ENCODE peak calls at places on chromosomes 2 and 18, in eight cellular contexts. One of them, this sample, is unnamed.
A peak's percentile ranks its signal among the peaks of the same experiment; 100 is the strongest.

GRCh38 chr2:241770185-241770935 is 6.3 kb upstream of the GAL3ST2 start:
- DNase-seq in central memory CD8-positive, alpha-beta T cell: no peak
- DNase-seq in nephron progenitor cell: peak; percentile 33
- DNase-seq in putamen: no peak
- DNase-seq in retina: peak; percentile 50
- DNase-seq in AG09319: no peak
- DNase-seq in activated CD8-positive, alpha-beta memory T cell treated with anti-CD3 and anti-CD28 coated beads, Interleukin-2, amount 50 U/mL, for 4 hours: no peak
- DNase-seq in AG04449: no peak
- DNase-seq in this sample: peak; percentile 84

GRCh38 chr2:27566628-27567027 is 16.2 kb upstream of the ZNF512 start:
- DNase-seq in retina: no peak
- DNase-seq in AG04449: peak; percentile 50
- DNase-seq in activated CD8-positive, alpha-beta memory T cell treated with anti-CD3 and anti-CD28 coated beads, Interleukin-2, amount 50 U/mL, for 4 hours: no peak
- DNase-seq in putamen: no peak
- DNase-seq in nephron progenitor cell: no peak
- DNase-seq in central memory CD8-positive, alpha-beta T cell: no peak
- DNase-seq in AG09319: no peak
- DNase-seq in this sample: no peak

GRCh38 chr2:8578335-8579244 is 103.3 kb upstream of the ID2 start:
- DNase-seq in retina: peak; percentile 2
- DNase-seq in nephron progenitor cell: no peak
- DNase-seq in putamen: no peak
- DNase-seq in AG04449: no peak
- DNase-seq in activated CD8-positive, alpha-beta memory T cell treated with anti-CD3 and anti-CD28 coated beads, Interleukin-2, amount 50 U/mL, for 4 hours: no peak
- DNase-seq in AG09319: no peak
- DNase-seq in central memory CD8-positive, alpha-beta T cell: no peak
- DNase-seq in this sample: no peak

GRCh38 chr18:49030692-49031443 is 80.1 kb upstream of the SMAD7 start:
- DNase-seq in AG09319: peak; percentile 39
- DNase-seq in retina: no peak
- DNase-seq in nephron progenitor cell: no peak
- DNase-seq in activated CD8-positive, alpha-beta memory T cell treated with anti-CD3 and anti-CD28 coated beads, Interleukin-2, amount 50 U/mL, for 4 hours: no peak
- DNase-seq in AG04449: no peak
- DNase-seq in central memory CD8-positive, alpha-beta T cell: no peak
- DNase-seq in putamen: no peak
- DNase-seq in this sample: no peak

GRCh38 chr18:60209042-60209441 is 163.5 kb downstream of the MC4R start:
- DNase-seq in AG09319: no peak
- DNase-seq in central memory CD8-positive, alpha-beta T cell: no peak
- DNase-seq in activated CD8-positive, alpha-beta memory T cell treated with anti-CD3 and anti-CD28 coated beads, Interleukin-2, amount 50 U/mL, for 4 hours: no peak
- DNase-seq in nephron progenitor cell: no peak
- DNase-seq in retina: no peak
- DNase-seq in AG04449: no peak
- DNase-seq in putamen: no peak
- DNase-seq in this sample: no peak

GRCh38 chr2:20052229-20052871 is 922 bp upstream of the LAPTM4A start:
- DNase-seq in activated CD8-positive, alpha-beta memory T cell treated with anti-CD3 and anti-CD28 coated beads, Interleukin-2, amount 50 U/mL, for 4 hours: no peak
- DNase-seq in central memory CD8-positive, alpha-beta T cell: no peak
- DNase-seq in retina: no peak
- DNase-seq in AG04449: no peak
- DNase-seq in nephron progenitor cell: no peak
- DNase-seq in AG09319: no peak
- DNase-seq in putamen: no peak
- DNase-seq in this sample: no peak

GRCh38 chr2:239869272-239870155 is 155.6 kb downstream of the NDUFA10 start:
- DNase-seq in activated CD8-positive, alpha-beta memory T cell treated with anti-CD3 and anti-CD28 coated beads, Interleukin-2, amount 50 U/mL, for 4 hours: no peak
- DNase-seq in AG09319: no peak
- DNase-seq in AG04449: no peak
- DNase-seq in nephron progenitor cell: no peak
- DNase-seq in retina: no peak
- DNase-seq in putamen: no peak
- DNase-seq in central memory CD8-positive, alpha-beta T cell: no peak
- DNase-seq in this sample: no peak

GRCh38 chr2:237254911-237255578 is 158.9 kb downstream of the COL6A3 start:
- DNase-seq in retina: no peak
- DNase-seq in nephron progenitor cell: no peak
- DNase-seq in AG04449: no peak
- DNase-seq in putamen: no peak
- DNase-seq in AG09319: no peak
- DNase-seq in central memory CD8-positive, alpha-beta T cell: no peak
- DNase-seq in activated CD8-positive, alpha-beta memory T cell treated with anti-CD3 and anti-CD28 coated beads, Interleukin-2, amount 50 U/mL, for 4 hours: no peak
- DNase-seq in this sample: no peak

GRCh38 chr2:57552885-57553284 is 493.7 kb upstream of the VRK2 start:
- DNase-seq in central memory CD8-positive, alpha-beta T cell: no peak
- DNase-seq in activated CD8-positive, alpha-beta memory T cell treated with anti-CD3 and anti-CD28 coated beads, Interleukin-2, amount 50 U/mL, for 4 hours: no peak
- DNase-seq in putamen: no peak
- DNase-seq in AG04449: no peak
- DNase-seq in AG09319: no peak
- DNase-seq in retina: no peak
- DNase-seq in nephron progenitor cell: no peak
- DNase-seq in this sample: no peak

GRCh38 chr2:134623796-134624195 is 95.0 kb downstream of the TMEM163 start:
- DNase-seq in AG09319: no peak
- DNase-seq in activated CD8-positive, alpha-beta memory T cell treated with anti-CD3 and anti-CD28 coated beads, Interleukin-2, amount 50 U/mL, for 4 hours: no peak
- DNase-seq in central memory CD8-positive, alpha-beta T cell: no peak
- DNase-seq in AG04449: no peak
- DNase-seq in nephron progenitor cell: no peak
- DNase-seq in putamen: no peak
- DNase-seq in retina: no peak
- DNase-seq in this sample: no peak

GRCh38 chr18:51044928-51045587 is 15.0 kb downstream of the SMAD4 start:
- DNase-seq in retina: no peak
- DNase-seq in central memory CD8-positive, alpha-beta T cell: no peak
- DNase-seq in putamen: no peak
- DNase-seq in AG09319: no peak
- DNase-seq in nephron progenitor cell: no peak
- DNase-seq in activated CD8-positive, alpha-beta memory T cell treated with anti-CD3 and anti-CD28 coated beads, Interleukin-2, amount 50 U/mL, for 4 hours: no peak
- DNase-seq in AG04449: no peak
- DNase-seq in this sample: no peak

GRCh38 chr18:59729781-59730180 is 32.6 kb upstream of the CCBE1 start:
- DNase-seq in central memory CD8-positive, alpha-beta T cell: no peak
- DNase-seq in putamen: no peak
- DNase-seq in nephron progenitor cell: no peak
- DNase-seq in retina: no peak
- DNase-seq in activated CD8-positive, alpha-beta memory T cell treated with anti-CD3 and anti-CD28 coated beads, Interleukin-2, amount 50 U/mL, for 4 hours: no peak
- DNase-seq in AG04449: no peak
- DNase-seq in AG09319: no peak
- DNase-seq in this sample: no peak

GRCh38 chr2:15819576-15820282 is 120.6 kb upstream of the MYCN start:
- DNase-seq in AG09319: no peak
- DNase-seq in putamen: no peak
- DNase-seq in activated CD8-positive, alpha-beta memory T cell treated with anti-CD3 and anti-CD28 coated beads, Interleukin-2, amount 50 U/mL, for 4 hours: no peak
- DNase-seq in retina: no peak
- DNase-seq in nephron progenitor cell: peak; percentile 75
- DNase-seq in AG04449: no peak
- DNase-seq in central memory CD8-positive, alpha-beta T cell: no peak
- DNase-seq in this sample: no peak

GRCh38 chr2:134683561-134684112 is 35.2 kb downstream of the TMEM163 start:
- DNase-seq in activated CD8-positive, alpha-beta memory T cell treated with anti-CD3 and anti-CD28 coated beads, Interleukin-2, amount 50 U/mL, for 4 hours: no peak
- DNase-seq in retina: no peak
- DNase-seq in nephron progenitor cell: no peak
- DNase-seq in putamen: no peak
- DNase-seq in AG09319: no peak
- DNase-seq in central memory CD8-positive, alpha-beta T cell: no peak
- DNase-seq in AG04449: no peak
- DNase-seq in this sample: no peak

GRCh38 chr2:62297642-62298010 is 101.7 kb downstream of the B3GNT2 start:
- DNase-seq in AG04449: no peak
- DNase-seq in putamen: no peak
- DNase-seq in central memory CD8-positive, alpha-beta T cell: no peak
- DNase-seq in activated CD8-positive, alpha-beta memory T cell treated with anti-CD3 and anti-CD28 coated beads, Interleukin-2, amount 50 U/mL, for 4 hours: no peak
- DNase-seq in nephron progenitor cell: no peak
- DNase-seq in AG09319: no peak
- DNase-seq in retina: no peak
- DNase-seq in this sample: no peak

GRCh38 chr18:27136208-27136535 is 48.9 kb downstream of the CHST9 start:
- DNase-seq in AG04449: no peak
- DNase-seq in central memory CD8-positive, alpha-beta T cell: no peak
- DNase-seq in AG09319: no peak
- DNase-seq in activated CD8-positive, alpha-beta memory T cell treated with anti-CD3 and anti-CD28 coated beads, Interleukin-2, amount 50 U/mL, for 4 hours: no peak
- DNase-seq in putamen: no peak
- DNase-seq in nephron progenitor cell: no peak
- DNase-seq in retina: no peak
- DNase-seq in this sample: peak; percentile 8

GRCh38 chr2:54239427-54239826 is 16.6 kb downstream of the TSPYL6 start:
- DNase-seq in nephron progenitor cell: no peak
- DNase-seq in AG09319: peak; percentile 8
- DNase-seq in AG04449: peak; percentile 69
- DNase-seq in activated CD8-positive, alpha-beta memory T cell treated with anti-CD3 and anti-CD28 coated beads, Interleukin-2, amount 50 U/mL, for 4 hours: no peak
- DNase-seq in putamen: no peak
- DNase-seq in central memory CD8-positive, alpha-beta T cell: no peak
- DNase-seq in retina: no peak
- DNase-seq in this sample: no peak

GRCh38 chr18:45652703-45653490 is 37.6 kb downstream of the SLC14A2 start:
- DNase-seq in retina: no peak
- DNase-seq in putamen: no peak
- DNase-seq in AG04449: no peak
- DNase-seq in AG09319: no peak
- DNase-seq in nephron progenitor cell: no peak
- DNase-seq in activated CD8-positive, alpha-beta memory T cell treated with anti-CD3 and anti-CD28 coated beads, Interleukin-2, amount 50 U/mL, for 4 hours: no peak
- DNase-seq in central memory CD8-positive, alpha-beta T cell: no peak
- DNase-seq in this sample: no peak

GRCh38 chr2:38898256-38898655 is 8.6 kb downstream of the ARHGEF33 start:
- DNase-seq in nephron progenitor cell: no peak
- DNase-seq in retina: no peak
- DNase-seq in central memory CD8-positive, alpha-beta T cell: no peak
- DNase-seq in putamen: no peak
- DNase-seq in AG04449: no peak
- DNase-seq in AG09319: no peak
- DNase-seq in activated CD8-positive, alpha-beta memory T cell treated with anti-CD3 and anti-CD28 coated beads, Interleukin-2, amount 50 U/mL, for 4 hours: no peak
- DNase-seq in this sample: no peak

GRCh38 chr2:48529189-48529588 is 765 bp upstream of the STON1 start:
- DNase-seq in AG04449: no peak
- DNase-seq in AG09319: no peak
- DNase-seq in central memory CD8-positive, alpha-beta T cell: no peak
- DNase-seq in nephron progenitor cell: peak; percentile 24
- DNase-seq in activated CD8-positive, alpha-beta memory T cell treated with anti-CD3 and anti-CD28 coated beads, Interleukin-2, amount 50 U/mL, for 4 hours: no peak
- DNase-seq in putamen: no peak
- DNase-seq in retina: peak; percentile 30
- DNase-seq in this sample: no peak

GRCh38 chr2:44943693-44944101 is 2.2 kb downstream of the SIX3 start:
- DNase-seq in putamen: no peak
- DNase-seq in central memory CD8-positive, alpha-beta T cell: no peak
- DNase-seq in AG04449: no peak
- DNase-seq in AG09319: no peak
- DNase-seq in nephron progenitor cell: no peak
- DNase-seq in retina: peak; percentile 69
- DNase-seq in activated CD8-positive, alpha-beta memory T cell treated with anti-CD3 and anti-CD28 coated beads, Interleukin-2, amount 50 U/mL, for 4 hours: no peak
- DNase-seq in this sample: no peak

GRCh38 chr2:85390941-85391669 is 19.1 kb downstream of the CAPG start:
- DNase-seq in activated CD8-positive, alpha-beta memory T cell treated with anti-CD3 and anti-CD28 coated beads, Interleukin-2, amount 50 U/mL, for 4 hours: peak; percentile 80
- DNase-seq in central memory CD8-positive, alpha-beta T cell: peak; percentile 42
- DNase-seq in putamen: no peak
- DNase-seq in nephron progenitor cell: peak; percentile 71
- DNase-seq in AG09319: no peak
- DNase-seq in AG04449: no peak
- DNase-seq in retina: peak; percentile 20
- DNase-seq in this sample: peak; percentile 62

GRCh38 chr2:110842048-110842447 is 109.7 kb downstream of the ACOXL start:
- DNase-seq in nephron progenitor cell: no peak
- DNase-seq in central memory CD8-positive, alpha-beta T cell: no peak
- DNase-seq in putamen: no peak
- DNase-seq in activated CD8-positive, alpha-beta memory T cell treated with anti-CD3 and anti-CD28 coated beads, Interleukin-2, amount 50 U/mL, for 4 hours: no peak
- DNase-seq in AG09319: no peak
- DNase-seq in AG04449: no peak
- DNase-seq in retina: no peak
- DNase-seq in this sample: no peak

GRCh38 chr18:24270937-24271380 is 126.7 kb downstream of the OSBPL1A start:
- DNase-seq in activated CD8-positive, alpha-beta memory T cell treated with anti-CD3 and anti-CD28 coated beads, Interleukin-2, amount 50 U/mL, for 4 hours: no peak
- DNase-seq in AG04449: no peak
- DNase-seq in nephron progenitor cell: no peak
- DNase-seq in putamen: peak; percentile 81
- DNase-seq in retina: no peak
- DNase-seq in AG09319: peak; percentile 31
- DNase-seq in central memory CD8-positive, alpha-beta T cell: no peak
- DNase-seq in this sample: peak; percentile 8

GRCh38 chr2:40458271-40458794 is 6.4 kb upstream of the SLC8A1 start:
- DNase-seq in activated CD8-positive, alpha-beta memory T cell treated with anti-CD3 and anti-CD28 coated beads, Interleukin-2, amount 50 U/mL, for 4 hours: no peak
- DNase-seq in retina: no peak
- DNase-seq in central memory CD8-positive, alpha-beta T cell: no peak
- DNase-seq in AG04449: no peak
- DNase-seq in putamen: no peak
- DNase-seq in nephron progenitor cell: no peak
- DNase-seq in AG09319: no peak
- DNase-seq in this sample: no peak

GRCh38 chr2:143371616-143372015 is 242.4 kb downstream of the ARHGAP15 start:
- DNase-seq in AG09319: no peak
- DNase-seq in AG04449: no peak
- DNase-seq in nephron progenitor cell: no peak
- DNase-seq in activated CD8-positive, alpha-beta memory T cell treated with anti-CD3 and anti-CD28 coated beads, Interleukin-2, amount 50 U/mL, for 4 hours: no peak
- DNase-seq in putamen: no peak
- DNase-seq in central memory CD8-positive, alpha-beta T cell: no peak
- DNase-seq in retina: no peak
- DNase-seq in this sample: no peak

GRCh38 chr2:240393831-240394410 is 41.5 kb upstream of the GPC1 start:
- DNase-seq in retina: no peak
- DNase-seq in central memory CD8-positive, alpha-beta T cell: no peak
- DNase-seq in activated CD8-positive, alpha-beta memory T cell treated with anti-CD3 and anti-CD28 coated beads, Interleukin-2, amount 50 U/mL, for 4 hours: peak; percentile 12
- DNase-seq in putamen: no peak
- DNase-seq in nephron progenitor cell: no peak
- DNase-seq in AG04449: no peak
- DNase-seq in AG09319: no peak
- DNase-seq in this sample: no peak

GRCh38 chr2:95158891-95159619 is 593 bp downstream of the ZNF514 start:
- DNase-seq in retina: peak; percentile 83
- DNase-seq in central memory CD8-positive, alpha-beta T cell: no peak
- DNase-seq in AG04449: no peak
- DNase-seq in AG09319: no peak
- DNase-seq in putamen: peak; percentile 25
- DNase-seq in activated CD8-positive, alpha-beta memory T cell treated with anti-CD3 and anti-CD28 coated beads, Interleukin-2, amount 50 U/mL, for 4 hours: no peak
- DNase-seq in nephron progenitor cell: no peak
- DNase-seq in this sample: peak; percentile 53

GRCh38 chr2:23719721-23720120 is 207.2 kb downstream of the ATAD2B start:
- DNase-seq in activated CD8-positive, alpha-beta memory T cell treated with anti-CD3 and anti-CD28 coated beads, Interleukin-2, amount 50 U/mL, for 4 hours: no peak
- DNase-seq in AG09319: no peak
- DNase-seq in central memory CD8-positive, alpha-beta T cell: no peak
- DNase-seq in putamen: no peak
- DNase-seq in retina: no peak
- DNase-seq in nephron progenitor cell: no peak
- DNase-seq in AG04449: no peak
- DNase-seq in this sample: no peak